ENCODE peak calls at places on chromosomes 4 and X, in nine cellular contexts. S is activated CD8-positive, alpha-beta T cell treated with anti-CD3 and anti-CD28 coated beads for 36 hours; J is RWPE1; O is A549; R is NCI-H1092 treated with DMSO at 0.1 percent for 48 hours; H is hippocampal formation; P is ovary; L is aorta; Q is AG10803. D is an unnamed sample.

GRCh38 chr4:24850669-24851068 is 55.3 kb downstream of the SOD3 start:
- DNase-seq in P (no peak), L (peak; percentile 70), R (no peak), S (peak; percentile 3), O (peak; percentile 10), H (no peak), Q (peak; percentile 83), J (peak; percentile 74), D (no peak)

GRCh38 chr4:155371432-155372043 is 5.2 kb downstream of the MAP9 start:
- DNase-seq in R (peak; percentile 35), O (peak; percentile 21), P (no peak), J (peak; percentile 3), H (peak; percentile 4), L (no peak), S (no peak), Q (peak; percentile 30), D (no peak)

GRCh38 chrX:46325312-46325877 is 219.8 kb downstream of the ZNF674 start:
- DNase-seq in L (peak; percentile 50), J (peak; percentile 84), R (no peak), H (no peak), Q (peak; percentile 62), O (peak; percentile 96), S (peak; percentile 72), P (no peak), D (no peak)

GRCh38 chr4:98314791-98315565 is 53.8 kb downstream of the RAP1GDS1 start:
- DNase-seq in S (no peak), H (no peak), J (no peak), R (no peak), P (no peak), L (no peak), O (no peak), Q (peak; percentile 20), D (no peak)

GRCh38 chr4:170497105-170497504 is 407.3 kb upstream of the AADAT start:
- DNase-seq in Q (peak; percentile 2), R (no peak), H (no peak), L (no peak), O (peak; percentile 1), J (no peak), S (no peak), P (no peak), D (no peak)

GRCh38 chr4:113950207-113950606 is 29.2 kb downstream of the ARSJ start:
- DNase-seq in Q (peak; percentile 36), S (no peak), L (no peak), P (no peak), H (no peak), O (no peak), J (no peak), R (no peak), D (no peak)

GRCh38 chr4:80065601-80066000 is 7.4 kb downstream of the ANTXR2 start:
- DNase-seq in J (no peak), P (no peak), H (no peak), Q (no peak), L (no peak), S (no peak), R (no peak), O (no peak), D (no peak)

GRCh38 chr4:3341760-3342159 is 48.9 kb downstream of the RGS12 start:
- DNase-seq in O (no peak), L (no peak), S (no peak), P (no peak), J (no peak), Q (no peak), R (no peak), H (no peak), D (no peak)

GRCh38 chr4:58606303-58606702 is 1496.1 kb upstream of the IGFBP7 start:
- DNase-seq in R (no peak), S (no peak), J (no peak), Q (no peak), L (no peak), O (no peak), H (no peak), P (no peak), D (no peak)

GRCh38 chr4:120664851-120665250 is 257.7 kb downstream of the PRDM5 start:
- DNase-seq in P (no peak), O (no peak), R (no peak), Q (no peak), J (no peak), L (no peak), S (no peak), H (no peak), D (no peak)

GRCh38 chrX:150291014-150291413 is 72.1 kb upstream of the MAMLD1 start:
- DNase-seq in J (no peak), Q (no peak), P (no peak), O (no peak), R (no peak), L (no peak), S (no peak), H (peak; percentile 75), D (no peak)

GRCh38 chr4:56723201-56723605 is 42.1 kb upstream of the HOPX start:
- DNase-seq in P (no peak), L (no peak), H (no peak), Q (no peak), R (no peak), J (no peak), O (no peak), S (peak; percentile 56), D (no peak)

GRCh38 chr4:87589531-87589930 is 18.8 kb upstream of the DSPP start:
- DNase-seq in Q (peak; percentile 90), P (no peak), O (peak; percentile 29), L (no peak), R (no peak), S (no peak), H (no peak), J (peak; percentile 56), D (no peak)

GRCh38 chr4:37902212-37902611 is 11.3 kb downstream of the TBC1D1 start:
- DNase-seq in J (no peak), R (no peak), Q (no peak), P (no peak), L (no peak), S (no peak), O (no peak), H (no peak), D (no peak)

GRCh38 chr4:140250989-140251552 is 97.1 kb upstream of the MAML3 start:
- DNase-seq in Q (peak; percentile 44), H (no peak), J (no peak), L (no peak), R (no peak), O (no peak), S (peak; percentile 44), P (no peak), D (no peak)

GRCh38 chrX:150899191-150899757 is 806 bp upstream of the CD99L2 start:
- DNase-seq in Q (peak; percentile 14), P (peak; percentile 24), S (peak; percentile 44), L (peak; percentile 67), R (peak; percentile 55), O (peak; percentile 26), H (peak; percentile 40), J (peak; percentile 0), D (peak; percentile 24)

GRCh38 chr4:35125995-35126712 is 1118.2 kb downstream of the ARAP2 start:
- DNase-seq in L (no peak), H (no peak), P (no peak), O (no peak), R (peak; percentile 86), Q (no peak), J (no peak), S (no peak), D (no peak)

GRCh38 chrX:71228063-71228642 is 5.1 kb downstream of the GJB1 start:
- DNase-seq in H (no peak), L (no peak), Q (no peak), P (no peak), R (no peak), J (no peak), O (no peak), S (no peak), D (no peak)

GRCh38 chrX:14963447-14964236 is 90.4 kb downstream of the MOSPD2 start:
- DNase-seq in H (no peak), S (no peak), P (no peak), Q (peak; percentile 65), L (no peak), J (peak; percentile 26), R (no peak), O (peak; percentile 3), D (no peak)

GRCh38 chrX:15465896-15466651 is 27.1 kb downstream of the PIR start:
- DNase-seq in J (no peak), S (peak; percentile 12), L (no peak), P (peak; percentile 32), O (no peak), R (no peak), H (no peak), Q (peak; percentile 42), D (no peak)

GRCh38 chr4:121668368-121669162 is 28.2 kb downstream of the ANXA5 start:
- DNase-seq in J (no peak), H (no peak), P (no peak), O (no peak), R (no peak), Q (peak; percentile 97), L (no peak), S (no peak), D (no peak)

GRCh38 chrX:53074987-53075386 is 7.2 kb upstream of the TSPYL2 start:
- DNase-seq in J (no peak), P (no peak), R (no peak), H (no peak), O (peak; percentile 23), L (no peak), Q (no peak), S (peak; percentile 33), D (no peak)

GRCh38 chrX:97021680-97022079 is 138.0 kb downstream of the RPA4 start:
- DNase-seq in S (no peak), L (no peak), H (no peak), O (no peak), J (peak; percentile 3), R (no peak), P (no peak), Q (no peak), D (no peak)

GRCh38 chr4:151745727-151746231 is 15.0 kb downstream of the GATB start:
- DNase-seq in O (no peak), J (no peak), H (no peak), Q (peak; percentile 68), S (no peak), P (no peak), L (no peak), R (no peak), D (no peak)